ENCODE peak calls at places on chromosomes 12 and 14, in six cellular contexts. B is suprapubic skin, N is pancreas, K is neural progenitor cell, H is AG10803, X is foreskin fibroblast. P is an unnamed sample.

GRCh38 chr12:87853448-87854003 is 175.7 kb downstream of the C12orf50 start:
- DNase-seq in B (no peak), H (no peak), X (no peak), N (no peak), K (peak), P (no peak)

GRCh38 chr12:117489671-117490070 is 128.2 kb upstream of the NOS1 start:
- DNase-seq in K (no peak), N (no peak), X (no peak), B (no peak), H (peak), P (no peak)

GRCh38 chr14:102958461-102958860 is 36.0 kb downstream of the AMN start:
- DNase-seq in H (no peak), N (no peak), B (no peak), X (no peak), K (no peak), P (no peak)

GRCh38 chr14:31263485-31264133 is 56.0 kb upstream of the HECTD1 start:
- DNase-seq in B (no peak), X (peak), K (no peak), N (no peak), H (peak), P (peak)

GRCh38 chr14:92456215-92457017 is 57.2 kb upstream of the RIN3 start:
- DNase-seq in K (peak), X (peak), H (peak), N (no peak), B (no peak), P (peak)

GRCh38 chr14:22536853-22537338 is 52.1 kb downstream of the DAD1 start:
- DNase-seq in B (no peak), K (no peak), N (peak), H (peak), X (peak), P (peak)

GRCh38 chr14:67940894-67941455 is 121.4 kb downstream of the RAD51B start:
- DNase-seq in K (peak), H (peak), B (no peak), X (peak), N (no peak), P (peak)

GRCh38 chr12:114218136-114218535 is 187.8 kb downstream of the TBX5 start:
- DNase-seq in B (no peak), X (no peak), K (no peak), N (no peak), H (peak), P (no peak)

GRCh38 chr14:35385042-35385839 is 19.3 kb downstream of the NFKBIA start:
- DNase-seq in X (peak), N (peak), B (no peak), K (peak), H (peak), P (peak)

GRCh38 chr14:35383569-35384385 is 20.8 kb downstream of the NFKBIA start:
- DNase-seq in B (no peak), X (no peak), K (no peak), N (no peak), H (no peak), P (no peak)

GRCh38 chr14:35386673-35387125 is 17.9 kb downstream of the NFKBIA start:
- DNase-seq in N (no peak), H (no peak), B (no peak), X (no peak), K (peak), P (no peak)

GRCh38 chr14:35387209-35387608 is 17.3 kb downstream of the NFKBIA start:
- DNase-seq in B (no peak), N (no peak), H (no peak), X (no peak), K (no peak), P (no peak)

DNA sequence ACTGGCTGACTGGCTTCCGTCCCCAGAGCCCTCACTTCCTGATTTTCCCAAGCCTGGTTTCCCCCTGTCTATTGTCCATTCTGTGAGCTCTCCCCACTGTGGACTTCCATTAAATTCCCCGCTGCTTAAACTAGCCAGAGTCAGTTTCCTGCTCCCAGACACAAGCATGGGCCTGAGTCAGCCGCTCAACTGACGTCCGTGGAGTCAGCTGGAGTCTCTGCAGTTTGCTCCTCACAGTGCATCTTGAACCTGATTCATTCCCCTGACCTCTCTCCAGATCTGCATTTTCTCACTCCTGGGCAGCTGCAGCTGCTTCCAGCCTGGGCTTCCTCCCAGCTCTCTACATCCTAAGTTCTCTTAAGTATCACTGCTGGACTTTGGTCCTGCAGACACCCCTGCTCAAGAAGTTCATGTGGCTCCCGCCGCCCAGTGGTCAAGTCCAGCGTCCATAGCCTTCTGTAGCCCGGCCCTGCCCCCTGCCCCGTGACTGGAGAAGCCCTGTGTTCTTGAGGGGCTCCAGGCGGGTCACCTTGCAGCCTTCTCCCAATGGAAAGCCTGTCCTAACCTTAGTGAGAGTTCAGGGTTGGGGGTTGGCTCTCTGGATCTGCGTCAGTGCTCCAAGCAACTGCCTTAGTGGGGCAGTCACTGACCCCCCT is 20.0 kb downstream of the NFKBIA start:
- DNase-seq in N (no peak), H (peak), X (peak), B (no peak), K (no peak), P (peak)
- TF ChIP-seq CTCF in N (no peak), H (no peak), X (peak), B (no peak), K (no peak), P (peak)

GRCh38 chr14:65462411-65462810 is 49.9 kb downstream of the FUT8 start:
- DNase-seq in H (peak), B (no peak), K (no peak), N (no peak), X (no peak), P (peak)
- H3K4me3 ChIP-seq in H (no peak), B (no peak), K (no peak), N (no peak), X (no peak), P (no peak)

GRCh38 chr12:31597066-31597465 is 6.1 kb upstream of the DENND5B start:
- DNase-seq in X (no peak), B (no peak), K (no peak), H (no peak), N (no peak), P (no peak)
- TF ChIP-seq CTCF in X (no peak), B (no peak), K (no peak), H (no peak), N (no peak), P (no peak)

DNA sequence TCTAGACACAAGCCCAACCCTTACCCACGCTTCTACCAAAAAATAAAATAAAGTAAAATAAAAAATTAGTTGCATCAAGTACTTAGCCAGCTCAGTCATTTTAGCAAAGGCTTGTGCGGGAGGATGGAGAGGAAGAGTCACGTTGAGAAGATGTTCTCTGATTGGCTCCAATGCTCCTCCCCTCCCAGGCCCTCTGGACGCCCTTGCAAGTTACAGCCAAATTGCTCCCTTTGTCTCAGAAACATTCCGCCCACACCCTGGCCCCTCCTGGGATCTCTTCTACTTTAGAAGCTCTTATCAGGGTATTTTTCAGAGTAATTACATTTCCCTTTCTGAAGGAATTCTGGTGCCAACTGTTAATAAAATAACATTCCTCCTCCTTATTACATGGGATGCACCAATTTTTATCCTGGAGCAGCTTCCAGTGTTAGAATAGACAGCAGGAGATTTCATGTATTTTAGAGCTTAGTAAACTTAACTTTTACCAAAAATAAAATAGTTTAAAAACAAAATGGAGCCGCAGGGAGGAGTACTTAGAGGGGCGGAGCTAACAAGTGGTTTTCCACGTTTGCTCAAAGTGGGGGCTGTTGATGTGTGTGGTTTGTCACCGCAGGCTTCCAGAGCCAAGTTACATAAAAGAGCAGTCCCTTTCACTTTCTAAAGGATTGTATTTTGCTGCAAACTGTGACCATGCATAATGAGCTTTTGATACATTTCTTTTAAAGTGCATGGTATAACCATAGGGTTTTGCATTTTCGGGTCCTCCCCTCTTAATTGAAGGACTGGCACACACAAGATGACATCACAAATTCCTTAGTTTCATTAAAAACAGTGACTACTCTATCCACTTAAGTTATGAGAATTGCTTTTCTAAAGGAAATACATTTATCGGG is 71.7 kb upstream of the RAP1B start:
- DNase-seq in H (peak), B (peak), X (no peak), K (peak), N (no peak), P (peak)
- H3K4me3 ChIP-seq in H (peak), B (peak), X (no peak), K (no peak), N (no peak), P (no peak)

GRCh38 chr12:100651694-100652093 is 78.2 kb downstream of the GAS2L3 start:
- DNase-seq in B (no peak), H (peak), N (no peak), K (peak), X (no peak), P (no peak)
- TF ChIP-seq CTCF in B (no peak), H (no peak), N (no peak), K (peak), X (no peak), P (no peak)